ENCODE peak calls at places on chromosomes 12 and 14, in four cellular contexts. Z is endothelial cell of umbilical vein, P is lung, O is colonic mucosa. V is an unnamed sample. For H3K4me1 and H3K27me3, the result is how much of the 10 kb centered on the place peaks cover.

GRCh38 chr12:95976416-95976832 is 19.7 kb downstream of the HAL start:
- DNase-seq in O (no peak), P (no peak), Z (no peak), V (no peak)

GRCh38 chr14:101826359-101826758 is 64.8 kb downstream of the PPP2R5C start:
- DNase-seq in P (no peak), O (no peak), Z (no peak), V (no peak)

GRCh38 chr12:109951751-109952150 is 44.4 kb downstream of the GIT2 start:
- DNase-seq in P (no peak), Z (no peak), O (no peak), V (peak)

GRCh38 chr12:107238276-107238675 is 144.9 kb upstream of the CRY1 start:
- DNase-seq in Z (no peak), P (no peak), O (no peak), V (no peak)

GRCh38 chr14:89563503-89563902 is 146.5 kb upstream of the FOXN3 start:
- DNase-seq in O (no peak), Z (no peak), P (no peak), V (no peak)

GRCh38 chr12:107759410-107759809 is 1.5 kb downstream of the PRDM4 start:
- DNase-seq in Z (peak), O (peak), P (no peak), V (peak)

GRCh38 chr14:84006643-84007137 is 1523.3 kb upstream of the FLRT2 start:
- DNase-seq in P (no peak), O (no peak), Z (peak), V (peak)

GRCh38 chr12:89461649-89462612 is 62.7 kb downstream of the GALNT4 start:
- DNase-seq in O (no peak), P (no peak), Z (peak), V (peak)

GRCh38 chr12:67940780-67941243 is 48.4 kb upstream of the IFNG-AS1 start:
- DNase-seq in P (peak), Z (no peak), O (peak), V (peak)

GRCh38 chr12:102568151-102568815 is 87.9 kb upstream of the IGF1 start:
- DNase-seq in P (no peak), Z (no peak), O (no peak), V (no peak)

GRCh38 chr14:69260246-69260978 is 454 bp downstream of the GALNT16 start:
- DNase-seq in O (no peak), P (no peak), Z (peak), V (peak)

GRCh38 chr12:45281994-45282393 is 66.1 kb downstream of the ANO6 start:
- DNase-seq in O (no peak), P (no peak), Z (no peak), V (no peak)

GRCh38 chr14:64736271-64737131 is 32.3 kb downstream of the PLEKHG3 start:
- DNase-seq in Z (no peak), O (peak), P (no peak), V (no peak)

GRCh38 chr14:64220466-64220865 is 73.7 kb downstream of the ESR2 start:
- DNase-seq in P (no peak), Z (no peak), O (no peak), V (peak)

GRCh38 chr12:52190860-52191729 is 719 bp downstream of the KRT80 start:
- DNase-seq in O (no peak), P (no peak), Z (no peak), V (no peak)

GRCh38 chr12:22164101-22164500 is 118.1 kb downstream of the CMAS start:
- DNase-seq in O (no peak), P (no peak), Z (no peak), V (no peak)

GRCh38 chr14:101025131-101025530 is 121.6 kb upstream of the RTL1 start:
- DNase-seq in O (no peak), P (no peak), Z (no peak), V (no peak)

GRCh38 chr12:90058721-90059120 is 350.1 kb upstream of the ATP2B1 start:
- DNase-seq in P (no peak), O (no peak), Z (peak), V (peak)

GRCh38 chr12:109020136-109020535 is 732 bp downstream of the SVOP start:
- DNase-seq in Z (no peak), O (no peak), P (no peak), V (no peak)

GRCh38 chr14:100819829-100820475 is 6.0 kb upstream of the MEG3 start:
- DNase-seq in P (no peak), Z (no peak), O (no peak), V (no peak)

GRCh38 chr14:69716483-69717187 is 50.3 kb upstream of the SRSF5 start:
- DNase-seq in Z (peak), O (no peak), P (no peak), V (peak)

GRCh38 chr12:116508145-116509121 is 50.7 kb upstream of the MAP1LC3B2 start:
- DNase-seq in O (peak), P (no peak), Z (no peak), V (peak)

GRCh38 chr14:97707603-97708002 is 910.4 kb downstream of the VRK1 start:
- DNase-seq in Z (no peak), P (no peak), O (no peak), V (no peak)

GRCh38 chr12:79871621-79872020 is 63.3 kb downstream of the PPP1R12A start:
- DNase-seq in O (no peak), Z (no peak), P (no peak), V (no peak)

GRCh38 chr12:55742719-55743130 is at the start of gene GDF11:
- DNase-seq in Z (peak), P (peak), O (peak), V (peak)

GRCh38 chr14:95320076-95320895 is 578 bp upstream of the CLMN start:
- DNase-seq in P (no peak), O (no peak), Z (no peak), V (no peak)

GRCh38 chr12:85322715-85323114 is 42.7 kb downstream of the ALX1 start:
- DNase-seq in P (no peak), Z (no peak), O (no peak), V (peak)

GRCh38 chr14:83709116-83709515 is 1820.8 kb upstream of the FLRT2 start:
- DNase-seq in O (no peak), P (no peak), Z (peak), V (no peak)

GRCh38 chr14:55752580-55753365 is 172.8 kb downstream of the KTN1 start:
- DNase-seq in O (no peak), Z (peak), P (peak), V (no peak)

GRCh38 chr14:58108717-58109116 is 43.3 kb downstream of the ARMH4 start:
- DNase-seq in O (no peak), Z (no peak), P (no peak), V (no peak)

GRCh38 chr12:9741726-9742125 is 8.8 kb upstream of the CLECL1 start:
- DNase-seq in P (no peak), O (no peak), Z (no peak), V (no peak)

GRCh38 chr12:117778656-117779055 is 190.1 kb downstream of the KSR2 start:
- DNase-seq in Z (no peak), P (no peak), O (no peak), V (no peak)

GRCh38 chr12:63845726-63846125 is 1.2 kb downstream of the SRGAP1 start:
- DNase-seq in Z (peak), P (no peak), O (peak), V (peak)

GRCh38 chr12:109888179-109889020 is 8.1 kb upstream of the GLTP start:
- DNase-seq in Z (peak), P (no peak), O (no peak), V (no peak)

GRCh38 chr12:98893126-98893525 is 248.0 kb downstream of the APAF1 start:
- DNase-seq in Z (no peak), P (no peak), O (no peak), V (no peak)

GRCh38 chr12:90017316-90017715 is 308.7 kb upstream of the ATP2B1 start:
- DNase-seq in Z (no peak), P (no peak), O (no peak), V (no peak)

DNA sequence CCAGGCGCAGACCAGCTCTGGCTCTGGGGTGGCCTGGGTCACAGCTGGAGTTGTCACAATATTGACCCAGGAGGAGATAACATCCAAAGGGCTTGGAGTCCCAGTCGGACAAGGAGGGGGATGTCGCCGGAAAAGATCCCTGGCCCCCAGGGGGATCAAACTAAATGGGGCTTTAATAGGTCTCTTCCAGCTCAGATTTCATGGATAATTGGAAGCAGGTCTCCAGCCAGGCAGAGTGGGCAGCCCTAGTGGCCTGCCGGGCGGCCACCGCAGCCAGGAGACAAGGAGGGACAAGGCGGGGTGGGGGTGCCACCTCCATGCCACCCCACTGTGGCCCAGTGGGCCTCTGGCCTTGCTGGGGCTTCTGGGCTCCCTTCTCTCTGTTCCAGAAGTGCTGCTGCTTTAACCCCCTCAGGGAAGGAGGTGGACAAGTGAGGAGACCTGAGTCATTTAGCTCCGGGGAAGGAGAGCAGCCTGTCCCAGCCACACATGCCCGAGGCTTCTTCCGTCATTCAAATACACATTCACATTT is 23.1 kb upstream of the PGF start:
- DNase-seq in O (no peak), P (no peak), Z (no peak), V (no peak)
- H3K4me1 ChIP-seq in O (under half), P (under half), Z (half or more), V (under half)

GRCh38 chr12:754871-755562 is 2.6 kb downstream of the WNK1 start:
- DNase-seq in Z (peak), O (no peak), P (no peak), V (peak)

GRCh38 chr12:751828-752672 is at the start of gene WNK1:
- DNase-seq in P (peak), Z (peak), O (peak), V (peak)

GRCh38 chr12:754238-754816 is 1.9 kb downstream of the WNK1 start:
- DNase-seq in Z (peak), P (no peak), O (no peak), V (peak)

GRCh38 chr12:752673-753400 is 458 bp downstream of the WNK1 start:
- DNase-seq in P (peak), Z (peak), O (peak), V (peak)

DNA sequence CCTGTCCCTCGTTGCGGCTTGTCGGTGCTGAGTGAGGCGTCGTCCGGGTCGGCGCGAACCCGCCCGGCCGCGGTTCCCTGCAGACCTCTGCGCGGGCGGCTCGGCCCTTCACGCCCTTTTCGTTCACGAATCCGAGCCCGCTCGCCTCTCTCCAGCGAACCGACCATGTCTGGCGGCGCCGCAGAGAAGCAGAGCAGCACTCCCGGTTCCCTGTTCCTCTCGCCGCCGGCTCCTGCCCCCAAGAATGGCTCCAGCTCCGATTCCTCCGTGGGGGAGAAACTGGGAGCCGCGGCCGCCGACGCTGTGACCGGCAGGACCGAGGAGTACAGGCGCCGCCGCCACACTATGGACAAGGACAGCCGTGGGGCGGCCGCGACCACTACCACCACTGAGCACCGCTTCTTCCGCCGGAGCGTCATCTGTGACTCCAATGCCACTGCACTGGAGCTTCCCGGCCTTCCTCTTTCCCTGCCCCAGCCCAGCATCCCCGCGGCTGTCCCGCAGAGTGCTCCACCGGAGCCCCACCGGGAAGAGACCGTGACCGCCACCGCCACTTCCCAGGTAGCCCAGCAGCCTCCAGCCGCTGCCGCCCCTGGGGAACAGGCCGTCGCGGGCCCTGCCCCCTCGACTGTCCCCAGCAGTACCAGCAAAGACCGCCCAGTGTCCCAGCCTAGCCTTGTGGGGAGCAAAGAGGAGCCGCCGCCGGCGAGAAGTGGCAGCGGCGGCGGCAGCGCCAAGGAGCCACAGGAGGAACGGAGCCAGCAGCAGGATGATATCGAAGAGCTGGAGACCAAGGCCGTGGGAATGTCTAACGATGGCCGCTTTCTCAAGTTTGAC is 1.2 kb downstream of the WNK1 start:
- DNase-seq in P (peak), O (peak), Z (no peak), V (peak)
- TF ChIP-seq CTCF in P (no peak), O (no peak), Z (no peak), V (no peak)

DNA sequence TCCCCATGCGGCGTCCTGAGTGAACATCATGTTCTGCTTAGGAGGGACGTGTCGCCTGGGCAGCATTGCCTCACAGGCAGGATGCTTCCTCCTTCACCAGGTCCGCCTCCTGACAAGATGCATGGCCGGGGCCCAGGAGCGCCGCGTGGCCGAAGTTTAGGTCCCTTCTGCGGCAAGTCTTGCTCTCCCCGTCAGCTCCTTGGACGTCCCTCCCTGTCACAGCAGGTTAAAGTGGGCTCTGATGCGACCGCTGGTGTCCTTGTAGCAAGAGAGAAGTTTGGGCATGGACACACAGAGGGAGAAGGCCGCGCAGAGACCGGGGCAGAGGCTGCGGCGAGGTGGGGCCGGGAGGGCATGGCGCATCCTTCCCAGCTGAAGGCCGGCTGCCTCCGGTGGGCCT is 9.4 kb upstream of the GALNT9 start:
- DNase-seq in O (no peak), P (no peak), Z (no peak), V (no peak)
- H3K27me3 ChIP-seq in O (under half), P (under half), Z (under half), V (under half)

GRCh38 chr12:25531502-25532052 is 21.5 kb downstream of the LMNTD1 start:
- DNase-seq in Z (no peak), P (no peak), O (no peak), V (no peak)
- H3K4me1 ChIP-seq in Z (under half), P (under half), O (under half), V (under half)

GRCh38 chr14:38250316-38250715 is 5.6 kb downstream of the CLEC14A start:
- DNase-seq in Z (peak), P (no peak), O (no peak), V (no peak)

GRCh38 chr14:38243696-38244250 is 12.1 kb downstream of the CLEC14A start:
- DNase-seq in Z (peak), P (no peak), O (no peak), V (no peak)

GRCh38 chr14:38252066-38252710 is 3.7 kb downstream of the CLEC14A start:
- DNase-seq in P (no peak), O (no peak), Z (peak), V (no peak)

DNA sequence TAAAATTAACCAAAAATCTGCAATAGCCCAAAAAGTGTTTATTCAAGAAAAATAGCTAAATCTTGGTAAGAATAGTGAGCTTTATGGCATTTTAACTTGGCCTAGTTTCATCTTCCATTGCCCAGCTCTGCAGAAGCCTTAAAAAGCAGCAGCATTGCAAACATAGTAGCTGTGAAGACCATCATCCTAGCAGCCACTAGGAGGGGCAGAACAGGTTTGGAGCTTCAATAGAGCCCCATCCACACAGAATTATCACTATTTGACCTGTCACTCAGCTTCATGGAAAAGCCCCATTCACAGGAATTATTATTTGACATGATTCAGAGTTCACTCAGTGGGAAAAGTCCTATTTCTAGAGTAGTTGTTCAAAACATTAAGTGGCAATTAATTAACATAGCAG is 7.3 kb downstream of the CLEC14A start:
- DNase-seq in P (no peak), O (no peak), Z (no peak), V (peak)
- TF ChIP-seq CTCF in P (no peak), O (no peak), Z (peak), V (peak)

GRCh38 chr12:114215766-114216165 is 190.2 kb downstream of the TBX5 start:
- DNase-seq in Z (no peak), O (no peak), P (no peak), V (no peak)
- H3K27me3 ChIP-seq in Z (under half), O (under half), P (under half), V (under half)

GRCh38 chr14:92513966-92514843 is 624 bp downstream of the RIN3 start:
- DNase-seq in O (peak), Z (peak), P (no peak), V (peak)
- H3K4me1 ChIP-seq in O (under half), Z (under half), P (under half), V (under half)

GRCh38 chr14:105993814-105994213 is 467.4 kb downstream of the TMEM121 start:
- DNase-seq in P (no peak), O (no peak), Z (no peak), V (no peak)

GRCh38 chr14:105999361-106000028 is 473.1 kb downstream of the TMEM121 start:
- DNase-seq in P (peak), Z (no peak), O (peak), V (no peak)
- TF ChIP-seq CTCF in P (peak), Z (peak), O (peak), V (peak)